ENCODE peak calls at places on chromosomes 2 and 18, in ten cellular contexts. Y is transverse colon, D is IMR-90, S is heart left ventricle, V is spleen, R is endothelial cell of umbilical vein, T is HepG2, K is Peyer's patch, E is breast epithelium, W is A549. F is an unnamed sample.

GRCh38 chr2:238220892-238221521 is 17.5 kb upstream of the ILKAP start:
- DNase-seq in Y (no peak), D (no peak), S (no peak), V (no peak), R (no peak), T (peak), K (no peak), E (no peak), W (no peak), F (no peak)

GRCh38 chr2:234950730-234951385 is 959 bp upstream of the SH3BP4 start:
- DNase-seq in Y (peak), D (peak), S (no peak), V (peak), R (peak), T (no peak), K (no peak), E (peak), W (no peak), F (no peak)

GRCh38 chr18:34031810-34032209 is 192.9 kb downstream of the NOL4 start:
- DNase-seq in Y (no peak), D (no peak), S (no peak), V (no peak), R (no peak), T (no peak), K (no peak), E (no peak), W (no peak), F (no peak)

GRCh38 chr2:66103581-66103980 is 331.3 kb upstream of the MEIS1 start:
- DNase-seq in Y (no peak), D (no peak), S (no peak), V (no peak), R (no peak), T (no peak), K (no peak), E (no peak), W (no peak), F (no peak)

GRCh38 chr2:117470311-117471095 is 344.0 kb upstream of the DDX18 start:
- DNase-seq in Y (peak), D (no peak), S (no peak), V (no peak), R (no peak), T (peak), K (no peak), E (no peak), W (peak), F (peak)

GRCh38 chr2:45178359-45178758 is 169.1 kb upstream of the SIX2 start:
- DNase-seq in Y (no peak), D (no peak), S (no peak), V (no peak), R (no peak), T (no peak), K (no peak), E (no peak), W (no peak), F (no peak)

GRCh38 chr2:223642496-223642895 is 40.3 kb upstream of the SCG2 start:
- DNase-seq in Y (no peak), D (peak), S (no peak), V (no peak), R (no peak), T (no peak), K (no peak), E (no peak), W (no peak), F (no peak)

GRCh38 chr18:32286749-32287148 is 96.9 kb downstream of the MEP1B start:
- DNase-seq in Y (no peak), D (no peak), S (no peak), V (no peak), R (no peak), T (no peak), K (no peak), E (no peak), W (no peak), F (no peak)

GRCh38 chr2:9256570-9257043 is 50.0 kb downstream of the ASAP2 start:
- DNase-seq in Y (no peak), D (no peak), S (no peak), V (no peak), R (peak), T (no peak), K (no peak), E (no peak), W (no peak), F (no peak)

GRCh38 chr2:80073134-80073561 is 231.4 kb downstream of the LRRTM1 start:
- DNase-seq in Y (peak), D (peak), S (peak), V (no peak), R (peak), T (peak), K (no peak), E (no peak), W (peak), F (peak)

GRCh38 chr2:127373362-127374083 is 14.3 kb downstream of the MAP3K2 start:
- DNase-seq in Y (no peak), D (no peak), S (no peak), V (no peak), R (no peak), T (peak), K (no peak), E (no peak), W (no peak), F (no peak)

GRCh38 chr2:168217920-168218319 is 29.5 kb downstream of the STK39 start:
- DNase-seq in Y (no peak), D (peak), S (no peak), V (no peak), R (no peak), T (no peak), K (no peak), E (no peak), W (no peak), F (no peak)

GRCh38 chr2:225270861-225271260 is 128.6 kb upstream of the NYAP2 start:
- DNase-seq in Y (no peak), D (peak), S (no peak), V (no peak), R (no peak), T (no peak), K (no peak), E (no peak), W (peak), F (peak)

DNA sequence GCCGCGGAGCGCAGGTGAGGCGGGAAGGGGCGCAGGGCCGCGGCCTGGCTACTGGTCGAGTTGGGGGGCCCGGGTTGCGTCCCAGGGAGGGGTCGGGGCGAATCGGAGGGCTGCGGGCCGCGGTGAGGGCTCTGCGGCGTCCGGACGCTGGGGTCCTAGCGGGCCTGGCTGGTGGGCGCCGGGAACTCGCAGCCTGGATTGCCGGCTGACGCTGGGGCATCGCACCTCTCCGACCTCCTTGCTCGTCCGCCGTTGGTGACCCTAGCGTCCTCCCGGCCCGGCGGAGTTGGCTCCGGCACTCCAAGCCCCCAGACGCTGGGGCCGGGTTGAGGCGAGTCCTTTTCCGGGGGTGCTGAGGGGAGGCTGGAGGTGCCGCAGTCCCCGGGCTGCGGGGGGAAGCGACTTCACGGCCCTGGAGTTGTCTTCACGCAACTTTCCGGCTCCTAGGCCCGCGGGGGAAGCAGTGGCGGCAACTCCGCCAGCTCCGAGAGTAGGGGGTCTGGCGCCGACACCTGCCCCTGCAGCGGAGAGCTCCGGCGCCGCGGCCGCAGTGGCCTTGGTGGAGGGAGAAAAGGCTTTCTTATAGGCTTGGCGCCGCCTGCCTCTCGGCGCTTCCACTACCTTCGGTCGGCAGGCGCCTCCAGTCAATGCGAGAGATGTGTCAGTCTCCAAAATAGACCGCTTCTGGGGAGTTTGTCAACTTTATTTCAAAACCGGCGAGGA is 70.3 kb downstream of the HAUS1 start:
- DNase-seq in Y (peak), D (peak), S (peak), V (no peak), R (peak), T (no peak), K (peak), E (peak), W (no peak), F (peak)
- TF ChIP-seq CTCF in Y (no peak), D (peak), S (no peak), V (no peak), R (peak), T (peak), K (no peak), E (no peak), W (no peak), F (no peak)

DNA sequence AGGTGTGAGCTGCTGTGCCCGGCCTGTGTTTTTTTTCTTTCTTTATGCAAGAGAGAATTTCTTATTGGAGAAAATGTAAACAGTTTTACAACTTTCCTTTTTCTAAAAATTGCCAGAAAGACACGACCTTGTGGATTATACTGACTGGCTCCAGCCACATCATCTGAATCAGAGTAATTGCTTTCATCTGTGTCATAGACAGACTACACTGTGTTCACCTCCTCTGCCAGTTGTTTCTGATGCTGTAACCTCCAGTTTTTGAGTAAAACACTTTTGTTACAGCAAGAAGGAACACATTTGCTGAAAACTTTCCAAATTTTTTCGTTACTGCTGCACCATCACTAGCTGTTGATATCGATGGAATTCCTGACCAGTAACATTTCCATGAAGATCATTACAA is 43.9 kb upstream of the PLEKHM3 start:
- DNase-seq in Y (no peak), D (peak), S (no peak), V (no peak), R (no peak), T (no peak), K (no peak), E (no peak), W (no peak), F (no peak)
- TF ChIP-seq POLR2A in Y (no peak), D (no peak), S (no peak), V (no peak), R (no peak), T (no peak), K (no peak), E (no peak), W (no peak), F (no peak)

DNA sequence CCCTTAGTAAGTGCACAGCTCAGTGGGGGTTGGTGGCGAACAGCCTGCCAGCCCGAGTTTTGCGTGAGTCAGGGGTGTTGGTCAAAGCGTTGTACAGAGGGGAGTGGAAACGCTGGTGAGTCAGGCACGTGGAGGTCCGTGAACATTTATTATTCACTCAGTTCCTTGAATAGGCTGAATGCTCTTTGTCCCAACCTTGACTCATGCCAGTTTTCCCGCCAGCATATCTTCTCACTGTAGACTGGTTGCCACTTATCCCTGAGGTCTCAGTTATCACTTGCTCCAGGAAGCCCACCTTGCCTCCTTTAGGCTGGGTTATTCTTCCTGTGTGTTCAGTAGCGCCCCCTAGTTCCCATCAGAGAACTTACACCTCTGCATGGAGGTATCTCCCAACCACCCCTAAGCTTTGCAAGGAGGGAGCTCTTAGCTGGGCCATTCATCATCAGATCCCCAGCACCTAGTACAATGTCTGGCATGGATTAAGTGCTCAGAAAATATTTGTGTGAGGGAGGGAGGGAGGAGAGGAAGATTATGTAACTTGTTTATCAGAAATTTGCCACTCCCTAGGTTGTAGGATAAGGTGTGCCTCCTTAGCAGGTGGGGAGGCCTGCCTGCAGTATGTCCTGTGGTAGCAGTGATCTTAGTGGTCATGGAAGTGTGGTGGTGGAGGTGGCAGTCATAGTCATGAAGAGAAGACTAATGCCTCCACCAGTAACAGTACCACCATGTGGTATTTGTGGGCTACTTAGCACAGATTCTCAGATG is 72.1 kb downstream of the CABLES1 start:
- DNase-seq in Y (no peak), D (peak), S (no peak), V (no peak), R (peak), T (peak), K (no peak), E (no peak), W (peak), F (no peak)
- TF ChIP-seq CTCF in Y (no peak), D (peak), S (no peak), V (no peak), R (peak), T (peak), K (no peak), E (no peak), W (no peak), F (no peak)

GRCh38 chr2:152198499-152198898 is 22.9 kb upstream of the STAM2 start:
- DNase-seq in Y (no peak), D (no peak), S (no peak), V (no peak), R (no peak), T (peak), K (no peak), E (no peak), W (no peak), F (no peak)

GRCh38 chr2:152201466-152201830 is 25.9 kb upstream of the STAM2 start:
- DNase-seq in Y (no peak), D (no peak), S (no peak), V (no peak), R (no peak), T (no peak), K (no peak), E (no peak), W (no peak), F (no peak)

GRCh38 chr2:152200101-152200500 is 24.5 kb upstream of the STAM2 start:
- DNase-seq in Y (no peak), D (peak), S (no peak), V (no peak), R (no peak), T (no peak), K (no peak), E (no peak), W (no peak), F (no peak)

GRCh38 chr2:152200562-152201465 is 25.3 kb upstream of the STAM2 start:
- DNase-seq in Y (peak), D (peak), S (peak), V (no peak), R (peak), T (peak), K (no peak), E (peak), W (peak), F (peak)
- TF ChIP-seq POLR2A in Y (no peak), D (peak), S (no peak), V (no peak), R (peak), T (no peak), K (no peak), E (no peak), W (no peak), F (no peak)

DNA sequence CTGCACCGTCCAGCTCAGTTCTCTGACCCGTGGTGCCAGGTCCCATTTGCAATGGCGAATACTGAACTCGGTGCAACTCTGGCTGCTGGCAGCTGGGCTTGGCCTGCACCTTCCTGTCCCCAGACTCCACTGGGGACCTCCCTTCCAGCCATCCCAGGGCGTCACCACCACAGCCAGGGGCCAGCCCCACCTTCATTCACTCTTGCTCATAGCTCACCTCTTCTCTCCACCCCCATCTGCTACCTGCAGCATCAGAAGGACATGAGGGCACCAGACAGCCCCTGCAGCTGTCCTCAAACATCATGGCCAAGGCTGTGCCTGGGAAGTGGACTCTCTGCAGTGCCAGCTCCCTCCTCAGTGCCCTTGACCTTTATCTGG is 16.2 kb upstream of the ALPI start:
- DNase-seq in Y (no peak), D (no peak), S (no peak), V (peak), R (no peak), T (no peak), K (no peak), E (no peak), W (no peak), F (no peak)
- TF ChIP-seq CTCF in Y (no peak), D (no peak), S (peak), V (peak), R (no peak), T (peak), K (no peak), E (no peak), W (peak), F (no peak)

GRCh38 chr2:98012561-98012979 is 16.8 kb upstream of the TMEM131 start:
- DNase-seq in Y (no peak), D (no peak), S (no peak), V (peak), R (no peak), T (no peak), K (peak), E (no peak), W (no peak), F (no peak)
- TF ChIP-seq POLR2A in Y (no peak), D (no peak), S (no peak), V (no peak), R (no peak), T (no peak), K (no peak), E (no peak), W (no peak), F (no peak)

GRCh38 chr2:212530991-212531390 is 7.6 kb downstream of the ERBB4 start:
- DNase-seq in Y (no peak), D (no peak), S (no peak), V (no peak), R (no peak), T (no peak), K (no peak), E (no peak), W (no peak), F (no peak)

GRCh38 chr2:212531499-212531898 is 7.1 kb downstream of the ERBB4 start:
- DNase-seq in Y (no peak), D (no peak), S (no peak), V (no peak), R (no peak), T (no peak), K (no peak), E (no peak), W (no peak), F (no peak)

GRCh38 chr2:212530373-212530772 is 8.2 kb downstream of the ERBB4 start:
- DNase-seq in Y (no peak), D (no peak), S (no peak), V (no peak), R (no peak), T (no peak), K (no peak), E (no peak), W (no peak), F (no peak)

GRCh38 chr2:212526059-212526458 is 12.5 kb downstream of the ERBB4 start:
- DNase-seq in Y (no peak), D (no peak), S (no peak), V (no peak), R (no peak), T (no peak), K (no peak), E (no peak), W (no peak), F (no peak)

GRCh38 chr2:212528106-212528856 is 10.3 kb downstream of the ERBB4 start:
- DNase-seq in Y (no peak), D (no peak), S (peak), V (no peak), R (no peak), T (no peak), K (no peak), E (no peak), W (no peak), F (no peak)
- TF ChIP-seq CTCF in Y (no peak), D (no peak), S (no peak), V (no peak), R (peak), T (no peak), K (no peak), E (no peak), W (no peak), F (no peak)

GRCh38 chr2:74958277-74959105 is at the start of gene POLE4:
- DNase-seq in Y (peak), D (peak), S (peak), V (peak), R (peak), T (peak), K (peak), E (peak), W (peak), F (peak)
- TF ChIP-seq POLR2A in Y (peak), D (peak), S (no peak), V (no peak), R (peak), T (peak), K (peak), E (peak), W (peak), F (peak)

GRCh38 chr2:170740660-170741059 is 25.5 kb downstream of the SP5 start:
- DNase-seq in Y (no peak), D (no peak), S (no peak), V (no peak), R (no peak), T (no peak), K (no peak), E (no peak), W (no peak), F (no peak)
- TF ChIP-seq CTCF in Y (no peak), D (no peak), S (no peak), V (no peak), R (no peak), T (no peak), K (no peak), E (no peak), W (no peak), F (no peak)

F was measured in adrenal gland.